ENCODE peak calls at places on chromosomes 4 and X, in five cellular contexts. E, C, D, J and I are unnamed samples.

GRCh38 chrX:94662665-94663064 is 988.7 kb downstream of the FAM133A start:
- DNase-seq in E (no peak), C (no peak), D (no peak), J (no peak), I (no peak)

GRCh38 chr4:109395694-109396093 is 37.9 kb upstream of the SEC24B start:
- DNase-seq in E (no peak), C (no peak), D (no peak), J (no peak), I (no peak)

GRCh38 chr4:123450393-123450792 is 53.8 kb downstream of the SPRY1 start:
- DNase-seq in E (no peak), C (no peak), D (no peak), J (no peak), I (no peak)

GRCh38 chrX:10526442-10526841 is 93.9 kb downstream of the MID1 start:
- DNase-seq in E (no peak), C (no peak), D (no peak), J (no peak), I (no peak)

GRCh38 chr4:170705907-170706306 is 616.2 kb upstream of the AADAT start:
- DNase-seq in E (no peak), C (no peak), D (no peak), J (no peak), I (no peak)

GRCh38 chr4:102299708-102300107 is 45.6 kb downstream of the SLC39A8 start:
- DNase-seq in E (no peak), C (no peak), D (peak), J (peak), I (no peak)

GRCh38 chr4:121648518-121648917 is 48.3 kb downstream of the ANXA5 start:
- DNase-seq in E (no peak), C (no peak), D (no peak), J (no peak), I (peak)

GRCh38 chrX:107483976-107484726 is 34.7 kb downstream of the FRMPD3 start:
- DNase-seq in E (no peak), C (peak), D (no peak), J (no peak), I (no peak)

GRCh38 chr4:111641813-111642579 is 503.3 kb upstream of the FAM241A start:
- DNase-seq in E (peak), C (peak), D (peak), J (peak), I (no peak)

GRCh38 chr4:169351860-169352259 is 81.1 kb upstream of the SH3RF1 start:
- DNase-seq in E (no peak), C (peak), D (peak), J (no peak), I (no peak)

GRCh38 chr4:5545271-5545670 is 163.1 kb downstream of the EVC2 start:
- DNase-seq in E (no peak), C (no peak), D (no peak), J (no peak), I (no peak)

GRCh38 chr4:84995386-84995785 is 28.9 kb upstream of the WDFY3 start:
- DNase-seq in E (no peak), C (no peak), D (peak), J (no peak), I (no peak)

GRCh38 chrX:118974088-118974907 is at the start of gene LONRF3:
- DNase-seq in E (peak), C (peak), D (no peak), J (peak), I (peak)

GRCh38 chrX:118975831-118976598 is 1.6 kb downstream of the LONRF3 start:
- DNase-seq in E (peak), C (peak), D (no peak), J (peak), I (peak)

GRCh38 chrX:118973389-118974087 is 880 bp upstream of the LONRF3 start:
- DNase-seq in E (peak), C (peak), D (no peak), J (no peak), I (no peak)

GRCh38 chrX:118976599-118977340 is 2.4 kb downstream of the LONRF3 start:
- DNase-seq in E (peak), C (peak), D (no peak), J (peak), I (peak)

GRCh38 chrX:118974908-118975671 is 672 bp downstream of the LONRF3 start:
- DNase-seq in E (peak), C (peak), D (no peak), J (peak), I (peak)
- H3K4me3 ChIP-seq in E (peak), C (peak), D (peak), J (peak), I (peak)

GRCh38 chrX:138775501-138775900 is 64.0 kb upstream of the FGF13 start:
- DNase-seq in E (no peak), C (no peak), D (peak), J (no peak), I (no peak)

GRCh38 chrX:138777230-138777629 is 65.7 kb upstream of the FGF13 start:
- DNase-seq in E (no peak), C (no peak), D (no peak), J (no peak), I (no peak)
- TF ChIP-seq CTCF in E (no peak), C (no peak), D (peak), J (no peak), I (no peak)

DNA sequence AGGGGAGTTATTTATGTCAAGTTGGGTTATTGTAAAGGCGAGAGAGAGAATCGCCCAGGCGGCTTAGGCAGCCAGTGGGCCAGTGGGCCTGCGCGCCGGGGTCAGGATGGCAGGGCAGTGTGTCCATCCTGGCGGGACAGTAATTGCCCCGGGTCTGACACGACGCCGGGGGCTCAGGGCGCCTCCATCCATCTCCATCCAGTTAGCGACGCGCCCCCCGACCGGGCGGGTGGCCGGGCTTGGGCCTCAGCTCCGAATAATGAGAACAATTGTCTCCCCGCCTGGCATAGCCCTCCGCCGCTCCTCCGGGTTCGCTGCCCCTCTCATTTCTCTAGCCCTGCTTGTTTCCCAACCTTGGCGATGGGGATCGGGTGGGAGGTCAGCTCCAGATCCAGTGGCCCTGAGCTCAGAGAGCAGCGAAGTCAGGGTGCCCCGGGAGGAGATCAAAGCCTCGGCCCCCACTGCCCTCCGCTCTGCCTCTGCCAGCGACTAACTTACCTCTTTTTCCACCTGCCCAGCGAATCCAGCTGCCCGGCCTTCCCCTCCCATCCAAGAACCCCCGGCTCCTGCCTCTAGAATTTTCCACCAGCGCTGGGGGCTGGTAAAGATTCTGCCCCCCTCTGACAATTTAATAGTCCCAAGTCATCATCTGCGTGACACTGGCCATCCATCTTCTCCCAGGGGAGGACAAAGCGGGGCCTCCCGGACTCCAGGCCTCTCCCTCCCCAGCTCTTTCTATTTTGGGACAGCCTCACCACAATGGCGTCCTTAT is 56.9 kb upstream of the TMEM33 start:
- DNase-seq in E (no peak), C (no peak), D (no peak), J (no peak), I (no peak)
- H3K4me3 ChIP-seq in E (no peak), C (no peak), D (no peak), J (no peak), I (no peak)

GRCh38 chr4:14515556-14515955 is 486.7 kb upstream of the CPEB2 start:
- DNase-seq in E (no peak), C (no peak), D (no peak), J (no peak), I (no peak)
- TF ChIP-seq CTCF in E (no peak), C (no peak), D (no peak), J (no peak), I (no peak)

GRCh38 chrX:145820825-145821224 is 3.2 kb downstream of the SLITRK2 start:
- DNase-seq in E (no peak), C (no peak), D (no peak), J (no peak), I (no peak)

GRCh38 chrX:145817666-145818521 is at the start of gene SLITRK2:
- DNase-seq in E (no peak), C (no peak), D (no peak), J (no peak), I (no peak)

GRCh38 chrX:145818522-145819075 is 970 bp downstream of the SLITRK2 start:
- DNase-seq in E (no peak), C (no peak), D (no peak), J (no peak), I (no peak)

GRCh38 chrX:145816607-145817298 is 876 bp upstream of the SLITRK2 start:
- DNase-seq in E (no peak), C (no peak), D (no peak), J (no peak), I (no peak)

DNA sequence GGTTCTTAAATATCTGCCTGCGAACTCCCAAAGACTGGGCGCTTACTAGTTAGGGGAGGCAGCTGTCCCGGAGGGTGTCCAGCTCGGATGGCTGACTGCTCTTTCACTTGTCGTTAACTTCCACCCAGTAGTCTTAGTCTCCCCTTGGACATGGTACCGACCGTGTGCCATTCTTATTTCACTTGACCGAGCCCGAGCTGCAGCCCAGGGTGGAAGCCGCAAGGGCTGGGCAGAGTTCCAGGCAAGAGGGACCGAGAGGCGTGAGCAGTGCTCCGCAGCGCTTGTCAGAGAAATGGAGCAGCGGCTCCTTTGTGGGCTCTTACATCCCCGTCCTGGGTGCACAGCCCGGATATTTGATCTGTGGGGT is 347 bp upstream of the SLITRK2 start:
- DNase-seq in E (no peak), C (no peak), D (no peak), J (no peak), I (no peak)
- H3K4me3 ChIP-seq in E (no peak), C (peak), D (peak), J (no peak), I (peak)

GRCh38 chrX:15854712-15855561 is at the start of gene AP1S2:
- DNase-seq in E (peak), C (peak), D (peak), J (peak), I (peak)

GRCh38 chrX:15853586-15854079 is 980 bp downstream of the AP1S2 start:
- DNase-seq in E (no peak), C (no peak), D (no peak), J (no peak), I (no peak)

GRCh38 chrX:15854080-15854655 is 445 bp downstream of the AP1S2 start:
- DNase-seq in E (peak), C (peak), D (no peak), J (peak), I (peak)

GRCh38 chrX:15848576-15848975 is 6.0 kb downstream of the AP1S2 start:
- DNase-seq in E (no peak), C (no peak), D (no peak), J (no peak), I (no peak)

DNA sequence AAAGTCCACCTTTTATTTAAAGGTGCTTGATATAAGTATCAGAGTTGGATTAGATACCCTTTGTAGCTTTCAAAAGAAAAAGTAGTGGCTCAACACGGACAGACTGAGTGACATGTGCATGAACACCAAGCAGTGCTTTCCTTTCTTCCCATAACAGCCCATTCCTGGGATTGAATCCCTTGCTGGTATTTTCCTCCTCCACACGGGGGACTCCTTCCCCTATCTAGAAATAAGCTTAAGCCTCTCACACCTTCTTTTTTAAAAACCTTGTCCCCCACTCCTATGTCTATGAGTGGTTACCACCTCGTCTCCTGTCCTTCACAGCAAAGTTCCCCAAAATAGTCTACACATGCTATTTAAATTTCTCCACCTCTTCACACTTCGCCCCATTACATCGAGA is 5.1 kb downstream of the AP1S2 start:
- DNase-seq in E (no peak), C (no peak), D (no peak), J (no peak), I (no peak)
- TF ChIP-seq CTCF in E (no peak), C (peak), D (peak), J (no peak), I (no peak)